ENCODE peak calls at places on chromosome 18, in five cellular contexts. A, V, S, K and N are unnamed samples.

GRCh38 chr18:59954241-59954640 is 54.4 kb downstream of the PMAIP1 start:
- DNase-seq in A (no peak), V (no peak), S (no peak), K (no peak), N (no peak)

GRCh38 chr18:58863539-58864145 is 1.0 kb upstream of the ZNF532 start:
- DNase-seq in A (no peak), V (peak), S (peak), K (peak), N (peak)

GRCh38 chr18:79912409-79912991 is 39.0 kb downstream of the SLC66A2 start:
- DNase-seq in A (no peak), V (peak), S (no peak), K (no peak), N (peak)

GRCh38 chr18:61154866-61155265 is 178.4 kb upstream of the CDH20 start:
- DNase-seq in A (no peak), V (no peak), S (no peak), K (no peak), N (no peak)

GRCh38 chr18:48780151-48781001 is 170.4 kb downstream of the SMAD7 start:
- DNase-seq in A (no peak), V (no peak), S (peak), K (no peak), N (no peak)

GRCh38 chr18:27109403-27109802 is 75.7 kb downstream of the CHST9 start:
- DNase-seq in A (no peak), V (no peak), S (no peak), K (peak), N (no peak)

GRCh38 chr18:5630057-5630765 is 86.4 kb upstream of the EPB41L3 start:
- DNase-seq in A (peak), V (peak), S (peak), K (peak), N (peak)

GRCh38 chr18:37499008-37499407 is 66.6 kb downstream of the CELF4 start:
- DNase-seq in A (no peak), V (no peak), S (no peak), K (no peak), N (no peak)

GRCh38 chr18:79353238-79353637 is 42.5 kb upstream of the NFATC1 start:
- DNase-seq in A (no peak), V (no peak), S (peak), K (no peak), N (no peak)

GRCh38 chr18:48486762-48487161 is 52.1 kb upstream of the CTIF start:
- DNase-seq in A (no peak), V (no peak), S (peak), K (no peak), N (no peak)

GRCh38 chr18:2070636-2071035 is 500.7 kb downstream of the METTL4 start:
- DNase-seq in A (no peak), V (no peak), S (no peak), K (peak), N (no peak)

DNA sequence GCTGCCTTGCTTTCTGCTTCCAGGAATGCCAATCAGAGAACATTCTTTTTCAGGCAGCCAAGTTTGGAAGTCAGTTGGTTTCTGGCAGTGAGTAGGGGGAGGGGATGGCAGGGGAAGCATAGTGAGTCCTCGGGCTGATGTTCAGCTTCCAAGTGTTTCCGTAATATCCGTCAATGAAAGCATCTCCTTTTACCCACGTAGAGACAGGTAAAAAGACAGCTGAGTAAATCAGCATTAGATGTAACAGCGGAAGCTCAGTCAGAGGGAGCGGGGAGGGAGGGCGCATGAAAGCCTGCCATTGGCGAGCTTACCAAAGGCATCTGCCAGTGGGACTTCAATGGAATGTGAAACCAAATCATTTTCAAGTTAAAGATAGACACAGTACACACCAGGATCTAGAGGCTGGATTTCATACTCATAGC is 117.1 kb upstream of the DTNA start:
- DNase-seq in A (no peak), V (peak), S (peak), K (peak), N (no peak)
- TF ChIP-seq POLR2A in A (no peak), V (no peak), S (no peak), K (no peak), N (no peak)

DNA sequence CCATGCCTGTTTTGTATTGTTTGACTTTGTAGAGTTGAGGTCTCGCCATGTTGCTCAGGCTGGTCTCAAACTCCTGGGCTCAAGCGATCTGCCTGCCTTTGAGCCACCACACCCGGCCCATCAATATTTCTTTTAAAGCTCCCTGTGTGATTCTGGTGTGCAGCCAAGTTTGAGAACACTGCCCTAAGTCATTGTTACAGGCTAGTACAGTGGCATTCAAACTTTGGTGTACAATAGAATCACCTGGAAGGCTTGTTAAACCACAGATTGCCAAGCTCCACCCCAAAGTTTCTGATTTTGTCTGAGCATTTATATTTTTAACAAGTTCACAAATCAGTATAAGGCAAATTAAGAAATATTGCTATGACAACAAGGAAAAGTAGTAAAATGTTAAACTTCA is 100.0 kb downstream of the RBBP8 start:
- DNase-seq in A (no peak), V (peak), S (no peak), K (no peak), N (no peak)
- H3K4me3 ChIP-seq in A (no peak), V (no peak), S (no peak), K (no peak), N (no peak)

GRCh38 chr18:77067315-77068061 is 65.1 kb downstream of the MBP start:
- DNase-seq in A (no peak), V (peak), S (peak), K (no peak), N (peak)
- TF ChIP-seq POLR2A in A (no peak), V (no peak), S (no peak), K (no peak), N (no peak)

GRCh38 chr18:12990128-12990485 is 1.1 kb upstream of the CEP192 start:
- DNase-seq in A (no peak), V (no peak), S (no peak), K (no peak), N (no peak)
- H3K4me3 ChIP-seq in A (peak), V (no peak), S (no peak), K (no peak), N (peak)

GRCh38 chr18:22101731-22102130 is 67.7 kb upstream of the GATA6 start:
- DNase-seq in A (no peak), V (no peak), S (no peak), K (no peak), N (no peak)
- TF ChIP-seq POLR2A in A (no peak), V (no peak), S (no peak), K (no peak), N (no peak)

GRCh38 chr18:7914834-7915670 is 347.9 kb downstream of the PTPRM start:
- DNase-seq in A (no peak), V (no peak), S (no peak), K (no peak), N (no peak)
- H3K4me3 ChIP-seq in A (no peak), V (no peak), S (no peak), K (no peak), N (no peak)

DNA sequence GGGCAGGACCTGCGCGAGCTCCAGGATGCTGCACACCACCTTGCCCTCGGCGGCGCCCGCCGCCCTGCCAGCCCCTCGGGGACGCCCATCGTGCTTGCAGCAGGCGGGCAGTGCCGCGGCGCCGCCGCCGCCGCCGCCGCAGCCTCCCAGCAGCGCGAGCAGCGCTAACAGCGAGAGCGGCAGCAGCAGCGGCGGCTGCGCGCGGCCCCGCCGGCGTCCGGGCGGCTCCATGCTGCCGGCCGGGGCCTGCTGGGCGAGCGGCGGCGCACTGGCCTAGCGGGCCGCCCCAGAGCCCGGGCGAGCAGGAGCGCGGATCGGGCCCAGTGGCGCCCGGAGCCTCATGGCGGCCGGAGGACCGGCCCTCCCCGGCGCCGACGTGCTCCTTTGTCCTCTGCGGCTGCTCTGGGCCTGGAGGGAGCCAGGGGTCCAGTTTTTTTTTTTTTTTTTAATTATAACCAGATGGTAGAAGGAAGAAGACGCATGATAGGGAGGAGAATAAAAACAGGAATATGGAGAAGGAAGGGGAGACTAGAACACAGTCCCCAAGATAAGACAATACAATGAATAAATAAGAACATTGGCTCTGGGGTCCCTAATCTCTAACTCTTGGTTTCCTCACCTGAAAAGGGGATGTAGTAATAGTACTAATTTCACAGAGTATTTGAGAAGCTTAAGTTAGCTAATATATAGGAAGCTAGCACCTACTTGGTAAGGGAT is 17.1 kb upstream of the ANKRD62 start:
- DNase-seq in A (no peak), V (no peak), S (peak), K (peak), N (peak)
- TF ChIP-seq POLR2A in A (no peak), V (no peak), S (no peak), K (no peak), N (no peak)

GRCh38 chr18:46204143-46204542 is 100.0 kb downstream of the HAUS1 start:
- DNase-seq in A (no peak), V (no peak), S (no peak), K (no peak), N (no peak)
- H3K4me3 ChIP-seq in A (no peak), V (no peak), S (no peak), K (no peak), N (no peak)

GRCh38 chr18:56083097-56083865 is 495.3 kb upstream of the TCF4 start:
- DNase-seq in A (no peak), V (no peak), S (peak), K (peak), N (peak)
- TF ChIP-seq POLR2A in A (no peak), V (no peak), S (no peak), K (no peak), N (no peak)

GRCh38 chr18:23134780-23135678 is at the start of gene CABLES1:
- DNase-seq in A (peak), V (peak), S (peak), K (peak), N (peak)

GRCh38 chr18:23135679-23136325 is 517 bp downstream of the CABLES1 start:
- DNase-seq in A (no peak), V (peak), S (no peak), K (peak), N (peak)

GRCh38 chr18:23131693-23132319 is 3.5 kb upstream of the CABLES1 start:
- DNase-seq in A (no peak), V (peak), S (peak), K (peak), N (no peak)

GRCh38 chr18:23136326-23137092 is 1.2 kb downstream of the CABLES1 start:
- DNase-seq in A (peak), V (no peak), S (no peak), K (no peak), N (peak)

DNA sequence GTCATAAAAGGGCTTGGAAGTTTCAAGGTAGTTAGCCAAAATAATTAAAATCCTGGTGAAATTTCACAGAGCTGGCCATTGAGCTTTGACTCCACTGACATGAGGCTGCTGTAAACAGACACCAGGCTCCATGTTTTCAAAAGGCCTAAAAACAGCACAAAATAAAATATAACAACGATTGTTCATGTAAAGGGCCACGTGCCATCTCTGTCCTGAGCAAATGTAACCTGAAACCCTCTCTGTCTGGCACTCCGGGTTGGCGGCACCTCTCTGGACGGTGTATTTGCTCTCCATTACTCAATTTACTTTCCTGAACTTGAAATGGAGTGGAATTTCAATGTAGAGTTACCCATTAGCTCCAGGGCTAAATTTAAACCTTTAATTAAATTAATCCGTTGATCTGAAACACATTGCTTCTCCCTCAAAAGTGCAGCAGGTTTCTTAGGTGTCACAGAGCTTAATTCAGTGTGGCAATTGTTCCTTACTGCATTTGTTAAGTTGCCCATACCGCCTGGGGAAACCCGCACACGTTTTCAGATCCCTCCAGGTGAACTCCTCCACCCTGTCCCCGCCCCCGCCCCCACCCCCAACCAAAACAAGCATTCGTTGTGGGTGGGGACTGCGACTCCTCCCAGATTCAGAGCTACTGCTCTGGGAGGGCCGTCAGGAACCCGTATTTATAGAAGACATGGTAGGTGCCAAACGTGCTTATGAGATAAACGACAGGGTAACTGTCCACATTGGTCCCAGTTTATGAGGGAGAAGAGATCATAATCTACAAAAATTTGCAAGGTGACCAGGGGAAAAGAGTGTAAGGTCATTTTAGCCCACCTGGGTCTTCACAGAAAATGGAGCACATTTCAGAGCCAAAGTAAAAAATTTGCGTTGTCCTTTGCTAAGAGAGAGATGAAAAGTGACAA is 1.2 kb upstream of the CABLES1 start:
- DNase-seq in A (no peak), V (peak), S (no peak), K (peak), N (no peak)
- H3K4me3 ChIP-seq in A (peak), V (no peak), S (peak), K (no peak), N (peak)